ENCODE peak calls at places on chromosomes 12 and 14, in five cellular contexts. B is left ventricle myocardium inferior, L is spleen, R is sigmoid colon, V is A549. Z is an unnamed sample.

GRCh38 chr14:99382071-99382640 is 98.5 kb downstream of the SETD3 start:
- DNase-seq in B (no peak), L (peak), R (no peak), V (no peak), Z (no peak)

GRCh38 chr12:5912011-5912410 is 33.0 kb downstream of the ANO2 start:
- DNase-seq in B (no peak), L (no peak), R (no peak), V (no peak), Z (no peak)

GRCh38 chr14:67059576-67059975 is 129.7 kb upstream of the GARIN2 start:
- DNase-seq in B (no peak), L (no peak), R (no peak), V (no peak), Z (no peak)

GRCh38 chr14:77372304-77372841 is 4.5 kb downstream of the TMED8 start:
- DNase-seq in B (no peak), L (no peak), R (no peak), V (no peak), Z (no peak)

GRCh38 chr12:53205747-53206146 is 1.3 kb downstream of the ITGB7 start:
- DNase-seq in B (no peak), L (no peak), R (no peak), V (no peak), Z (no peak)

GRCh38 chr12:45189766-45190403 is 26.0 kb upstream of the ANO6 start:
- DNase-seq in B (no peak), L (no peak), R (no peak), V (no peak), Z (no peak)

GRCh38 chr14:57714487-57714899 is 151.4 kb downstream of the SLC35F4 start:
- DNase-seq in B (no peak), L (no peak), R (no peak), V (no peak), Z (no peak)

GRCh38 chr12:48883305-48884171 is 17.9 kb upstream of the RND1 start:
- DNase-seq in B (no peak), L (no peak), R (no peak), V (peak), Z (no peak)

GRCh38 chr12:75548879-75549278 is 37.5 kb upstream of the KRR1 start:
- DNase-seq in B (no peak), L (no peak), R (no peak), V (no peak), Z (no peak)

DNA sequence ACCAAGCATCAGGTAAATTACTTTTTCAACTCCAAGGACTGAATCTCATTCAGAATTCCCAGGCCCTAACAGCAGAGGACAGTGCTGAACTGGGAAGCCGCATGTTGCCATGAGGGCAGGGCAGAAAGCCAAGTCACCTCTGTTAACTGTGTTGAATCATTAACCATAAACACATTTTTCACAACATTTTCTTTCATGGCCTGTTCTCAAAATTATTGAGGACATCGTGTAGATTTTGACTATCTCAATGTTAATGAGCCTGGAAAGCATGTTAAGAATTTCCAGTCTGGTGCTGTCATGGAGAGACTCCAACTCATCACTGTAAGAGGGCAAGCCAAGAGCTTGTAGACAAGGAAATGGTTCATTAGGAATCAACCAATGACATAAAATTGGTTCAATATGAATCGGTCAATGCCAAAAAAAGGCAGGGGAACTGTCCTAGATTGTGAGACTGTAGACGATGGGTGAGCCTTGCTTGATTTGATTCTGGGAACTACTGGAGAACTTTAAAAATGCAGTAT is 33.7 kb downstream of the CPM start:
- DNase-seq in B (no peak), L (no peak), R (peak), V (peak), Z (no peak)
- TF ChIP-seq CTCF in B (peak), L (no peak), R (no peak), V (peak), Z (no peak)

DNA sequence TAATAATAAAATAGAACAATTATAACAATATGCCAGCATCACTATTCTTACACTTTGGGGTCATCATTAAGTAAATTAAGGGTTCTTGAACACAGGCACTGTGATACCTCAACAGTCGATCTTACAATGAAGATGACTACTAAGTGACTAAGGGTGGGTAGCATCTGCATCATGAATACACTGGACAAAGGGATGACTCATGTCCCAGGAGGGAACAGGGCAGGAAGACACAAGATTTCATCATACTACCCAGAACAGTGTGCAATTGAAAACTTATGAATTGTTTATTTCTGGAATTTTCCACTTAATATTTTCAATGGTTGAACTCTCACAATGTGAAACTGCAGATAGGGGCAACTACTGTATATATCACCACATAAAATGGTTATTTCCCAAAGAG is 19.7 kb downstream of the TSPAN19 start:
- DNase-seq in B (no peak), L (no peak), R (no peak), V (peak), Z (no peak)
- H3K27ac ChIP-seq in B (no peak), L (no peak), R (no peak), V (peak), Z (no peak)

DNA sequence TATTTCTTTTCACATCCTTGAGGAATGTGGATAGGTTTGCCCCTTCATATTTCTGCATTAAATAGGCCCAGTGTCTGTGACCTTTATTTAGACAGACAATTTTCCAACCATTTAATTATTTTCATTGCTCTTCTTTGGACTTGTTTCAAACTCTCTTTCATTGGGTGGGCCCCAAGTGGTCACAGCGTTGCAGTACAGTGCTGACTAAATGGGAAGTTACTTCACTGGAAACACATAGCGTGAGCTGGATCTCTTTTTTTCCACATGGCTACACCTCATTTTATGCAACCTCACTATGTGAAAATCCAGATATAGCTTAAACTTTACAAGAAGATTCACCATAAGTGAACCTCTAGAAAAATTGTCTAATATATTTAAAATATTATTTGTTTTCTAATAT is 438.9 kb downstream of the ADAMTS20 start:
- DNase-seq in B (no peak), L (no peak), R (no peak), V (no peak), Z (no peak)
- TF ChIP-seq CTCF in B (no peak), L (no peak), R (no peak), V (no peak), Z (no peak)

GRCh38 chr12:13165578-13166120 is 30.9 kb upstream of the EMP1 start:
- DNase-seq in B (peak), L (peak), R (peak), V (peak), Z (peak)
- H3K27ac ChIP-seq in B (no peak), L (no peak), R (no peak), V (no peak), Z (no peak)

GRCh38 chr14:21860172-21860571 is 186.6 kb upstream of the OR4E1 start:
- DNase-seq in B (no peak), L (no peak), R (no peak), V (peak), Z (no peak)
- TF ChIP-seq CTCF in B (no peak), L (peak), R (no peak), V (peak), Z (no peak)

GRCh38 chr12:62248873-62249272 is 11.3 kb upstream of the USP15 start:
- DNase-seq in B (no peak), L (no peak), R (no peak), V (no peak), Z (no peak)

GRCh38 chr12:62249419-62249818 is 10.8 kb upstream of the USP15 start:
- DNase-seq in B (no peak), L (no peak), R (no peak), V (no peak), Z (no peak)

GRCh38 chr12:62251609-62251958 is 8.6 kb upstream of the USP15 start:
- DNase-seq in B (no peak), L (no peak), R (no peak), V (no peak), Z (no peak)

GRCh38 chr12:62252576-62252975 is 7.6 kb upstream of the USP15 start:
- DNase-seq in B (no peak), L (no peak), R (no peak), V (no peak), Z (no peak)

DNA sequence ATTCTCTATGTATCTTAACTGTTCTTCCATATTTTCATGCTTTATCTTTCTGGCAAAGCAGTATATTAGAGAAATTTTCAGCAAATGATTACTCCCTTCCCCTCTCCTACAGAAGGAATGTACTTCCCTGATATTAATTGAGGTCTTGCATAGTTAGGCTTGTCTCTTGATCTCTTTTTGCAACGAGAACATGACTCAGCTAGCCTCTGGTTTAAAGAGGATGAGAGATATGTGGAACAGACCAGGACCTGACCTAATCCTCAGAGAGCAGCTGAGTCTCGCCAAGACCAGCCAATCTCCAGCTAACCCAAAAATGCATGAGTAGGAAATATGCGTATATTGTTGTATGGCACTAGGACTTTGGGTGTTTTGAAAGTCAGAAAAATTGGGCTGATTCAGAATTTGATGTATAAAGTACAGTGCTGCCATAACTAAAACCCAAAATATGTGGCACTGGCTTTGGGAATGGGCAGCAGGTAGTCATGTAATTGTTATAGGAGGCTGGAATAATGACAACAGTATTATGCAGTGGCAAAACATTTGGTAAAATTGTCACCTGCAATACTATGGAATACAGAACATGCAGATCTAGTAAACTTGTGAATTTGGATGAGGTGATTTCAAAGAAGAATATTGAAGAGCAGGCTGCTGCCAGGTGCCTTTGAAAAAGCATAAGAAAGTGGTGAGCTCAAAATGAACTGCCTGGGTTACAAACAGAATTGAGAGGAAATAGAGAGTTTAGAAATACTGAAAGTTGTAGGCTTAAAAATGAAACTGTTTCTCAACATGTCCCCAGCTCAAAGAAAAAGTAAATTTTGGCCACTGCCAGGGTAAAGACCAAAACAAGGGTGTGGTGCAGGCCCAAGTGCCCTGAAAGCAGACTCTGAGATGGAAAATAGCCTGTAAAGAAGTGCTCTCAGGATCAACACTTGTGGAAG is 9.3 kb upstream of the USP15 start:
- DNase-seq in B (no peak), L (no peak), R (no peak), V (no peak), Z (no peak)
- H3K27ac ChIP-seq in B (peak), L (no peak), R (peak), V (no peak), Z (no peak)

DNA sequence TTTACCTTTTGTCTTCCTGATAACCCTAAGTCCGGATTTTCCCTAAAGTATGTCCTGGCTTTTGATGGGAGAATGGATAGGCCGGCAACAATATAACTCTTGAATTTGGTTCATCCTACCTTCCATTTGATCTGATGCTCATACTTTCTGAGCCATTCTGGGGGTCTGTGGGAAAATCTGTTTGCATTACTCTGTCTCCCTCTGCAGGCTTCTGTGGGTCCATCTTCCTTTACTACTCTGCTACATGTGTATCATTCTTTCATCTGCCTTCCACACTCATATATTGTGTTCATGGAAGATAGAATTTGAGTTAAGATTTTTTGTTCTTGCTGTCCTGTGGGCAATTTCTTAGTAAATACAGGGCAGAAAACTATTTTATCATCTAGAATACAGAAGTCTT is 101.5 kb downstream of the NAV3 start:
- DNase-seq in B (no peak), L (no peak), R (no peak), V (no peak), Z (no peak)
- TF ChIP-seq CTCF in B (no peak), L (no peak), R (no peak), V (no peak), Z (no peak)

GRCh38 chr14:35365130-35366047 is 39.2 kb downstream of the NFKBIA start:
- DNase-seq in B (peak), L (peak), R (peak), V (peak), Z (no peak)
- H3K27ac ChIP-seq in B (peak), L (peak), R (peak), V (peak), Z (peak)

GRCh38 chr14:29273513-29273912 is 506.9 kb downstream of the FOXG1 start:
- DNase-seq in B (no peak), L (no peak), R (no peak), V (no peak), Z (no peak)
- TF ChIP-seq CTCF in B (no peak), L (no peak), R (no peak), V (no peak), Z (no peak)

Z was measured in heart right ventricle.